ENCODE peak calls at places on chromosome 11, in nine cellular contexts. X is hepatocyte, S is GM12864, M is MCF 10A, R is left lung, G is fibroblast of pulmonary artery, B is progenitor cell of endocrine pancreas, D is neural crest cell, H is heart right ventricle. I is an unnamed sample.

GRCh38 chr11:34886609-34887008 is 29.6 kb downstream of the APIP start:
- DNase-seq in X (no peak), S (no peak), M (no peak), R (no peak), G (no peak), B (no peak), D (no peak), H (no peak), I (no peak)

GRCh38 chr11:86693501-86693900 is 21.1 kb upstream of the ME3 start:
- DNase-seq in X (no peak), S (no peak), M (no peak), R (no peak), G (peak; percentile 35), B (no peak), D (no peak), H (no peak), I (no peak)

GRCh38 chr11:75565916-75566762 is 4.1 kb downstream of the SERPINH1 start:
- DNase-seq in X (no peak), S (no peak), M (no peak), R (peak; percentile 80), G (no peak), B (no peak), D (no peak), H (no peak), I (no peak)

GRCh38 chr11:7413961-7414728 is 71.2 kb upstream of the OLFML1 start:
- DNase-seq in X (no peak), S (no peak), M (no peak), R (no peak), G (no peak), B (no peak), D (no peak), H (no peak), I (no peak)

GRCh38 chr11:106021181-106021966 is 666 bp downstream of the MSANTD4 start:
- DNase-seq in X (peak; percentile 11), S (no peak), M (peak; percentile 56), R (no peak), G (peak; percentile 75), B (no peak), D (no peak), H (no peak), I (no peak)

GRCh38 chr11:95522871-95523270 is 266.7 kb downstream of the FAM76B start:
- DNase-seq in X (no peak), S (no peak), M (peak; percentile 80), R (no peak), G (no peak), B (no peak), D (no peak), H (no peak), I (no peak)

GRCh38 chr11:73323464-73323863 is 15.4 kb downstream of the ARHGEF17 start:
- DNase-seq in X (peak; percentile 75), S (no peak), M (no peak), R (no peak), G (peak; percentile 76), B (no peak), D (peak; percentile 48), H (peak; percentile 83), I (no peak)

GRCh38 chr11:19079643-19080440 is 19.3 kb upstream of the MRGPRX2 start:
- DNase-seq in X (peak; percentile 19), S (no peak), M (peak; percentile 91), R (no peak), G (peak; percentile 91), B (no peak), D (no peak), H (no peak), I (no peak)

GRCh38 chr11:62851807-62852522 is 12.6 kb upstream of the WDR74 start:
- DNase-seq in X (no peak), S (no peak), M (no peak), R (no peak), G (no peak), B (no peak), D (no peak), H (no peak), I (no peak)

GRCh38 chr11:65150513-65151271 is 16.4 kb upstream of the SYVN1 start:
- DNase-seq in X (peak; percentile 84), S (no peak), M (peak; percentile 96), R (peak; percentile 95), G (peak; percentile 71), B (no peak), D (no peak), H (peak; percentile 81), I (peak; percentile 39)

GRCh38 chr11:36376888-36377758 is 81.0 kb downstream of the PRR5L start:
- DNase-seq in X (peak; percentile 55), S (no peak), M (peak; percentile 31), R (peak; percentile 86), G (peak; percentile 60), B (peak; percentile 37), D (peak; percentile 58), H (peak; percentile 60), I (peak; percentile 43)

GRCh38 chr11:396511-396947 is 2.5 kb downstream of the PKP3 start:
- DNase-seq in X (no peak), S (no peak), M (no peak), R (no peak), G (peak; percentile 36), B (no peak), D (no peak), H (no peak), I (peak; percentile 74)

GRCh38 chr11:86978247-86978646 is 23.1 kb upstream of the FZD4 start:
- DNase-seq in X (no peak), S (no peak), M (peak; percentile 20), R (no peak), G (peak; percentile 39), B (no peak), D (no peak), H (no peak), I (no peak)

DNA sequence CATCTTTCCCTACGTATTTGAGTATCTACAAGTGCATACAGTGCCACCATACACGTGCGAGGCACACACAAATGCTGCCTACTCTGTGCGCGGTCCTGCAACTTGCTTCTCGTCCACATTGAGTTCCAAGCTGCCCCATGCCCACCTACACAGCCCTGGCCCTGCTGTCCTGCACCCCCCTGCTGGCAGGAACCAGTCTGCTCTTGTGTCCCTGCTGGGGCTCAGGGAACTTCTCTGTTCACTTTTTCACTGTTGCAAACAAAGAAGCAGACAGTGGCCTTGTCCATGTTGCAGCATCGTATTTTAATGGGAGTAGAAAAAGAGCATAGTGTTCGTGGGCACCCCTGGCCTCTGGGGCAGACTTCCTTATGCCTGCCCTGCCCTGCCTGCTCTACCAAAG is 14.0 kb downstream of the CPT1A start:
- DNase-seq in X (no peak), S (no peak), M (no peak), R (no peak), G (no peak), B (no peak), D (no peak), H (no peak), I (no peak)
- TF ChIP-seq CTCF in X (no peak), S (no peak), M (no peak), R (no peak), G (no peak), B (no peak), D (no peak), H (no peak), I (no peak)

GRCh38 chr11:46896719-46897406 is 21.5 kb downstream of the LRP4 start:
- DNase-seq in X (peak; percentile 74), S (peak; percentile 16), M (peak; percentile 73), R (no peak), G (peak; percentile 61), B (no peak), D (no peak), H (no peak), I (peak; percentile 72)
- TF ChIP-seq CTCF in X (peak; percentile 43), S (peak; percentile 35), M (peak; percentile 9), R (no peak), G (peak; percentile 40), B (peak; percentile 45), D (peak; percentile 59), H (peak; percentile 29), I (peak; percentile 35)

GRCh38 chr11:11989774-11990744 is 18.4 kb downstream of the DKK3 start:
- DNase-seq in X (no peak), S (no peak), M (no peak), R (no peak), G (peak; percentile 75), B (no peak), D (no peak), H (no peak), I (no peak)

GRCh38 chr11:11988099-11988651 is 20.3 kb downstream of the DKK3 start:
- DNase-seq in X (no peak), S (no peak), M (no peak), R (no peak), G (peak; percentile 52), B (no peak), D (no peak), H (no peak), I (no peak)

GRCh38 chr11:11985954-11986949 is 22.2 kb downstream of the DKK3 start:
- DNase-seq in X (no peak), S (no peak), M (no peak), R (no peak), G (no peak), B (no peak), D (no peak), H (no peak), I (no peak)

GRCh38 chr11:11987503-11988022 is 20.9 kb downstream of the DKK3 start:
- DNase-seq in X (no peak), S (no peak), M (peak; percentile 30), R (no peak), G (peak; percentile 59), B (no peak), D (no peak), H (no peak), I (no peak)

DNA sequence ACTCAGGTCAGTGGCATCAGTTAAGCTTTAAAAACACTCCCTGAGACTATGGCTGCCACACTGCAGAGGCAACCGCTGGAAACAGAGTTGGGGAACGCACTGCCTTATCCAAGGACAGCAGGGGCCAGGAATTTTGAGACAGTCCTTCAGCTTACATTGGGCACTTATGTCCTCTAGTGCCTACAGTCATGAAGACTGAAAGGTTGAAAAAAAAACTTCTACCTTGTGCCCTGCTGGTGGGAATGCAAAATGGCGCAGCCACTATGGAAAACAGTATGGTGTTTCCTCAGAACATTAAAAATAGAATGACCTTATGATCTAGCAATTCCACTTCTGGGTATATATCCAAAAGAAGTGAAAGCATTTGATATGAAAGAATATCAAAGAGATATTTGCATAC is 19.6 kb downstream of the DKK3 start:
- DNase-seq in X (no peak), S (no peak), M (no peak), R (no peak), G (no peak), B (no peak), D (no peak), H (no peak), I (no peak)
- TF ChIP-seq CTCF in X (peak; percentile 11), S (no peak), M (peak; percentile 6), R (no peak), G (peak; percentile 19), B (peak; percentile 33), D (peak; percentile 46), H (peak; percentile 15), I (no peak)

DNA sequence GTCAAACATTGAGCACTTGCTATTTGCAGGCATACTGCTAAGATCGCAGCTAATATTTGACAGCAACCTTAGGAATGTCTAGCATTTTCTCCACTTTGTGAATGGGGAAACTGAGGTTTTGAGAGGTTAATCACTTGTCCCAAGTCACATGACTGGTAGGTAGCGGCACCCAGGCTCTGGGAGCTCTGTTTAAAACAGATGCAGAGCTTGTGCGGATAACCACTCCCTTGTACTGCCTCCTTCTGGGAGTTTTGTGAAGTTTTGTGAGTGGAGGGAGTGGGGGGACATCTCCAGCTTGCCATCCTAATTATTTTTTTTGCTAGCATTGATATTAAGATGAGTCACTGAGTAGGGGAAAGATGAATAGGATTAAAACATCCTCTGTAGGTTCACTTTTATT is 134.7 kb downstream of the GRIK4 start:
- DNase-seq in X (no peak), S (no peak), M (no peak), R (no peak), G (no peak), B (no peak), D (no peak), H (no peak), I (no peak)
- TF ChIP-seq CTCF in X (no peak), S (no peak), M (no peak), R (no peak), G (no peak), B (no peak), D (no peak), H (no peak), I (no peak)

I was measured in GM13977.